ENCODE peak calls at places on chromosome 22, in five cellular contexts. N is retinal pigment epithelial cell, Z is left ventricle myocardium inferior, D is GM23338, V is BJ. T is an unnamed sample.

GRCh38 chr22:23114721-23115020 is 27.1 kb downstream of the RSPH14 start:
- DNase-seq in N (no peak), Z (no peak), D (no peak), V (no peak), T (no peak)

GRCh38 chr22:44151661-44152060 is 29.1 kb upstream of the PARVG start:
- DNase-seq in N (no peak), Z (no peak), D (no peak), V (peak), T (no peak)

GRCh38 chr22:26674211-26675190 is 17.1 kb downstream of the MIAT start:
- DNase-seq in N (no peak), Z (no peak), D (no peak), V (no peak), T (no peak)

GRCh38 chr22:40258463-40259046 is 80.8 kb downstream of the TNRC6B start:
- DNase-seq in N (no peak), Z (no peak), D (no peak), V (no peak), T (peak)

GRCh38 chr22:40401532-40401931 is 31.1 kb downstream of the SGSM3 start:
- DNase-seq in N (no peak), Z (no peak), D (no peak), V (no peak), T (no peak)

GRCh38 chr22:32850591-32851517 is 49.3 kb downstream of the TIMP3 start:
- DNase-seq in N (peak), Z (peak), D (no peak), V (peak), T (no peak)

GRCh38 chr22:35540600-35541253 is at the start of gene RASD2:
- DNase-seq in N (no peak), Z (peak), D (peak), V (no peak), T (no peak)

GRCh38 chr22:17922925-17923898 is 101.1 kb downstream of the MICAL3 start:
- DNase-seq in N (peak), Z (no peak), D (no peak), V (no peak), T (peak)

GRCh38 chr22:31337178-31337577 is 9.0 kb downstream of the PATZ1 start:
- DNase-seq in N (no peak), Z (no peak), D (no peak), V (no peak), T (no peak)

GRCh38 chr22:31947296-31947695 is 3.0 kb downstream of the YWHAH start:
- DNase-seq in N (no peak), Z (no peak), D (no peak), V (no peak), T (no peak)

GRCh38 chr22:17172172-17172833 is 13.2 kb upstream of the HDHD5 start:
- DNase-seq in N (no peak), Z (peak), D (peak), V (no peak), T (no peak)

GRCh38 chr22:29031236-29031982 is 30.2 kb downstream of the C22orf31 start:
- DNase-seq in N (peak), Z (no peak), D (peak), V (peak), T (peak)

GRCh38 chr22:35900483-35901168 is 128.0 kb downstream of the RBFOX2 start:
- DNase-seq in N (no peak), Z (no peak), D (peak), V (no peak), T (no peak)

GRCh38 chr22:48517039-48518030 is 1310.3 kb downstream of the BRD1 start:
- DNase-seq in N (no peak), Z (no peak), D (no peak), V (no peak), T (no peak)

GRCh38 chr22:20015971-20016733 is 471 bp downstream of the ARVCF start:
- DNase-seq in N (no peak), Z (no peak), D (peak), V (no peak), T (no peak)

GRCh38 chr22:41417622-41418390 is 28.8 kb downstream of the TOB2 start:
- DNase-seq in N (no peak), Z (peak), D (no peak), V (no peak), T (no peak)

GRCh38 chr22:27105142-27106025 is 448.0 kb downstream of the MIAT start:
- DNase-seq in N (no peak), Z (peak), D (no peak), V (peak), T (peak)

GRCh38 chr22:22974795-22975580 is 87.4 kb downstream of the IGLL5 start:
- DNase-seq in N (no peak), Z (no peak), D (no peak), V (no peak), T (no peak)

GRCh38 chr22:29225422-29226090 is 19.9 kb downstream of the EMID1 start:
- DNase-seq in N (no peak), Z (peak), D (no peak), V (no peak), T (no peak)

GRCh38 chr22:17234144-17234623 is 14.9 kb upstream of the ADA2 start:
- DNase-seq in N (no peak), Z (no peak), D (peak), V (no peak), T (no peak)

GRCh38 chr22:30876925-30877553 is 91.5 kb downstream of the MORC2 start:
- DNase-seq in N (no peak), Z (peak), D (no peak), V (no peak), T (peak)

GRCh38 chr22:48838846-48839730 is 988.6 kb downstream of the BRD1 start:
- DNase-seq in N (no peak), Z (no peak), D (no peak), V (no peak), T (no peak)

GRCh38 chr22:33746501-33746928 is 173.8 kb downstream of the LARGE1 start:
- DNase-seq in N (no peak), Z (no peak), D (no peak), V (no peak), T (no peak)

GRCh38 chr22:48734359-48734758 is 1093.3 kb downstream of the BRD1 start:
- DNase-seq in N (no peak), Z (no peak), D (no peak), V (no peak), T (no peak)

GRCh38 chr22:25898707-25899365 is 156.8 kb downstream of the MYO18B start:
- DNase-seq in N (no peak), Z (no peak), D (peak), V (no peak), T (no peak)

GRCh38 chr22:26990503-26991189 is 333.3 kb downstream of the MIAT start:
- DNase-seq in N (no peak), Z (no peak), D (no peak), V (no peak), T (no peak)

GRCh38 chr22:22450343-22450839 is 58.2 kb downstream of the ZNF280B start:
- DNase-seq in N (no peak), Z (no peak), D (no peak), V (no peak), T (no peak)

GRCh38 chr22:49703391-49703926 is 124.2 kb downstream of the BRD1 start:
- DNase-seq in N (no peak), Z (no peak), D (no peak), V (no peak), T (no peak)

GRCh38 chr22:17258015-17258827 is 39.0 kb upstream of the ADA2 start:
- DNase-seq in N (no peak), Z (peak), D (peak), V (no peak), T (peak)

GRCh38 chr22:48581206-48581766 is 1246.4 kb downstream of the BRD1 start:
- DNase-seq in N (no peak), Z (no peak), D (no peak), V (no peak), T (no peak)

GRCh38 chr22:21915624-21916308 is 36.9 kb downstream of the PPM1F start:
- DNase-seq in N (no peak), Z (no peak), D (no peak), V (no peak), T (no peak)

GRCh38 chr22:19717691-19718254 is 3.5 kb downstream of the SEPTIN5 start:
- DNase-seq in N (no peak), Z (peak), D (peak), V (peak), T (no peak)

GRCh38 chr22:19891350-19892248 is 36.9 kb upstream of the GNB1L start:
- DNase-seq in N (no peak), Z (no peak), D (peak), V (no peak), T (peak)

GRCh38 chr22:23064381-23065068 is 5.8 kb upstream of the GNAZ start:
- DNase-seq in N (no peak), Z (no peak), D (no peak), V (no peak), T (no peak)

GRCh38 chr22:19757985-19758895 is 2.3 kb upstream of the TBX1 start:
- DNase-seq in N (no peak), Z (no peak), D (peak), V (no peak), T (no peak)

GRCh38 chr22:24685804-24686203 is 82.8 kb downstream of the GGT1 start:
- DNase-seq in N (no peak), Z (peak), D (peak), V (no peak), T (no peak)
- H3K4me3 ChIP-seq in N (peak), Z (peak), D (no peak), V (no peak), T (peak)

GRCh38 chr22:37219534-37219933 is 7.3 kb upstream of the SSTR3 start:
- DNase-seq in N (no peak), Z (no peak), D (no peak), V (no peak), T (no peak)
- H3K4me3 ChIP-seq in N (no peak), Z (no peak), D (no peak), V (no peak), T (no peak)

GRCh38 chr22:45617948-45618347 is 53.7 kb upstream of the ATXN10 start:
- DNase-seq in N (no peak), Z (no peak), D (no peak), V (no peak), T (no peak)
- H3K4me3 ChIP-seq in N (no peak), Z (no peak), D (no peak), V (no peak), T (no peak)

GRCh38 chr22:42932857-42933782 is 76.0 kb upstream of the ARFGAP3 start:
- DNase-seq in N (no peak), Z (no peak), D (no peak), V (no peak), T (no peak)
- H3K4me3 ChIP-seq in N (no peak), Z (peak), D (no peak), V (no peak), T (peak)

GRCh38 chr22:38946771-38947170 is 10.6 kb upstream of the APOBEC3A start:
- DNase-seq in N (no peak), Z (no peak), D (no peak), V (no peak), T (no peak)

GRCh38 chr22:38948181-38948940 is 9.0 kb upstream of the APOBEC3A start:
- DNase-seq in N (no peak), Z (no peak), D (no peak), V (no peak), T (no peak)

GRCh38 chr22:38949889-38950405 is 7.5 kb upstream of the APOBEC3A start:
- DNase-seq in N (no peak), Z (no peak), D (no peak), V (no peak), T (no peak)

GRCh38 chr22:38944653-38945052 is 12.8 kb upstream of the APOBEC3A start:
- DNase-seq in N (no peak), Z (no peak), D (no peak), V (no peak), T (no peak)

GRCh38 chr22:38947321-38948112 is 9.9 kb upstream of the APOBEC3A start:
- DNase-seq in N (peak), Z (no peak), D (no peak), V (no peak), T (no peak)
- H3K4me3 ChIP-seq in N (no peak), Z (no peak), D (no peak), V (no peak), T (no peak)

DNA sequence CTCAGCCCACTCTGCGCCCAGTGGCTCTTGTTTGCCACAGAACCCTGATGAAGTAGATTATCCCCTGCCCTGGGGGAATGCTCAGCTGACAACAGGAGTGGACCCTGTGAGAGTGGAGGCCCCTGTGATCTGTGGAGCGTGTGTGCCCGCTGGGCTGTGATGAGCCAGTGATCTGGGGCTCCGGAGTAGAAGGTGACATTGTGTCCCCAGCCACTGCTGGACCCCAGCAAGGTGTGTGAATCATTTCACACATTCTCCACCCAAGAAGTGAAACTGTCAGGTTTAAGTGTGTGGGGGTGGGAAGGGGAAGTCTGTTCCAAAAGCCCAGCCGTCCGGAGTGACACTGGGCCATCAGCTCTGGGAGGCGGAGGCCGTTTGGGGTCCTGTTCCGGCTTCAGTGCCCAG is 33.1 kb upstream of the GRAMD4 start:
- DNase-seq in N (no peak), Z (no peak), D (no peak), V (no peak), T (no peak)
- H3K4me3 ChIP-seq in N (no peak), Z (peak), D (no peak), V (no peak), T (no peak)